ENCODE peak calls at places on chromosomes 5 and 9, in ten cellular contexts. H is amniotic stem cell, V is non-pigmented ciliary epithelial cell, J is NCI-H2081 treated with DMSO at 0.1 percent for 48 hours, C is GDM1, E is cardiac fibroblast, U is Panc1, R is GM10248, Z is HFF-Myc, O is hypothalamus. G is an unnamed sample.

GRCh38 chr5:2148312-2149195 is 265.8 kb upstream of the IRX4 start:
- DNase-seq in H (no peak), V (no peak), J (no peak), C (no peak), E (no peak), U (no peak), R (no peak), Z (no peak), O (no peak), G (no peak)

GRCh38 chr5:83562207-83562606 is 90.7 kb downstream of the VCAN start:
- DNase-seq in H (no peak), V (no peak), J (no peak), C (no peak), E (no peak), U (no peak), R (no peak), Z (no peak), O (no peak), G (no peak)

GRCh38 chr5:137015540-137016116 is 483.5 kb downstream of the SPOCK1 start:
- DNase-seq in H (no peak), V (no peak), J (no peak), C (no peak), E (no peak), U (no peak), R (no peak), Z (no peak), O (no peak), G (no peak)

GRCh38 chr5:65811004-65811403 is 89.0 kb downstream of the NLN start:
- DNase-seq in H (no peak), V (no peak), J (no peak), C (no peak), E (peak), U (no peak), R (no peak), Z (no peak), O (no peak), G (peak)

GRCh38 chr5:129118405-129118804 is 23.9 kb downstream of the ISOC1 start:
- DNase-seq in H (no peak), V (no peak), J (no peak), C (no peak), E (no peak), U (no peak), R (no peak), Z (no peak), O (no peak), G (no peak)

GRCh38 chr5:82405618-82406199 is 127.6 kb upstream of the RPS23 start:
- DNase-seq in H (peak), V (peak), J (no peak), C (no peak), E (peak), U (no peak), R (no peak), Z (no peak), O (no peak), G (peak)

GRCh38 chr5:173909205-173909604 is 21.1 kb downstream of the CPEB4 start:
- DNase-seq in H (no peak), V (no peak), J (no peak), C (no peak), E (no peak), U (no peak), R (no peak), Z (no peak), O (no peak), G (no peak)

GRCh38 chr5:125059255-125060050 is 313.0 kb upstream of the ZNF608 start:
- DNase-seq in H (no peak), V (no peak), J (no peak), C (no peak), E (no peak), U (no peak), R (no peak), Z (no peak), O (no peak), G (peak)

GRCh38 chr5:146962801-146963355 is 84.3 kb upstream of the PPP2R2B start:
- DNase-seq in H (no peak), V (peak), J (no peak), C (no peak), E (peak), U (no peak), R (no peak), Z (no peak), O (no peak), G (peak)

GRCh38 chr9:120100595-120100994 is 479.4 kb downstream of the CDK5RAP2 start:
- DNase-seq in H (no peak), V (no peak), J (no peak), C (no peak), E (no peak), U (no peak), R (no peak), Z (no peak), O (no peak), G (no peak)

GRCh38 chr5:127586371-127586770 is 62.5 kb upstream of the CTXN3 start:
- DNase-seq in H (no peak), V (no peak), J (no peak), C (no peak), E (peak), U (no peak), R (peak), Z (no peak), O (no peak), G (no peak)

GRCh38 chr9:25678147-25678666 is at the start of gene TUSC1:
- DNase-seq in H (peak), V (peak), J (peak), C (no peak), E (peak), U (no peak), R (peak), Z (peak), O (peak), G (peak)

GRCh38 chr5:173324115-173325001 is 3.9 kb downstream of the STC2 start:
- DNase-seq in H (no peak), V (no peak), J (no peak), C (no peak), E (peak), U (no peak), R (no peak), Z (peak), O (peak), G (peak)

GRCh38 chr5:99773290-99773689 is 761.9 kb upstream of the FAM174A start:
- DNase-seq in H (no peak), V (no peak), J (no peak), C (no peak), E (no peak), U (no peak), R (no peak), Z (no peak), O (no peak), G (no peak)

GRCh38 chr9:88753691-88754367 is 218.9 kb downstream of the NXNL2 start:
- DNase-seq in H (no peak), V (no peak), J (no peak), C (no peak), E (no peak), U (no peak), R (no peak), Z (peak), O (no peak), G (peak)

GRCh38 chr5:763998-764781 is 20.3 kb downstream of the ZDHHC11B start:
- DNase-seq in H (no peak), V (no peak), J (no peak), C (no peak), E (no peak), U (no peak), R (no peak), Z (no peak), O (no peak), G (no peak)

GRCh38 chr9:99873531-99873930 is 32.9 kb upstream of the STX17 start:
- DNase-seq in H (peak), V (peak), J (no peak), C (no peak), E (no peak), U (no peak), R (no peak), Z (peak), O (no peak), G (peak)

GRCh38 chr9:120284796-120285195 is 295.2 kb downstream of the CDK5RAP2 start:
- DNase-seq in H (no peak), V (no peak), J (no peak), C (no peak), E (no peak), U (no peak), R (no peak), Z (no peak), O (no peak), G (no peak)

GRCh38 chr9:110141118-110141797 is 66.7 kb downstream of the C9orf152 start:
- DNase-seq in H (peak), V (peak), J (no peak), C (no peak), E (peak), U (no peak), R (no peak), Z (peak), O (no peak), G (peak)

GRCh38 chr5:28505121-28505520 is 1466.7 kb upstream of the CDH9 start:
- DNase-seq in H (no peak), V (no peak), J (no peak), C (no peak), E (no peak), U (no peak), R (no peak), Z (no peak), O (no peak), G (no peak)

GRCh38 chr5:150295172-150295611 is 5.6 kb upstream of the CAMK2A start:
- DNase-seq in H (no peak), V (no peak), J (no peak), C (no peak), E (peak), U (no peak), R (no peak), Z (no peak), O (no peak), G (peak)

GRCh38 chr9:65426231-65426630 is 141.2 kb upstream of the FOXD4L5 start:
- DNase-seq in H (no peak), V (no peak), J (no peak), C (no peak), E (no peak), U (no peak), R (no peak), Z (no peak), O (no peak), G (no peak)

GRCh38 chr9:33329117-33329563 is 38.8 kb downstream of the NFX1 start:
- DNase-seq in H (peak), V (no peak), J (no peak), C (no peak), E (peak), U (peak), R (no peak), Z (peak), O (no peak), G (peak)

GRCh38 chr5:42784132-42784531 is 27.5 kb downstream of the CCDC152 start:
- DNase-seq in H (no peak), V (no peak), J (no peak), C (no peak), E (no peak), U (no peak), R (no peak), Z (no peak), O (no peak), G (no peak)

GRCh38 chr9:74645007-74645639 is 148.0 kb downstream of the RORB start:
- DNase-seq in H (peak), V (no peak), J (no peak), C (no peak), E (peak), U (peak), R (peak), Z (peak), O (no peak), G (peak)

GRCh38 chr9:91426123-91426745 is 2.6 kb upstream of the NFIL3 start:
- DNase-seq in H (no peak), V (no peak), J (no peak), C (peak), E (peak), U (no peak), R (peak), Z (no peak), O (no peak), G (peak)

GRCh38 chr5:137688248-137688840 is 47.5 kb downstream of the KLHL3 start:
- DNase-seq in H (no peak), V (no peak), J (no peak), C (no peak), E (no peak), U (no peak), R (no peak), Z (no peak), O (no peak), G (no peak)

GRCh38 chr5:131328536-131329186 is 64.8 kb downstream of the CDC42SE2 start:
- DNase-seq in H (no peak), V (peak), J (no peak), C (no peak), E (peak), U (peak), R (no peak), Z (peak), O (no peak), G (peak)

GRCh38 chr9:124506931-124507879 is at the start of gene NR5A1:
- DNase-seq in H (no peak), V (no peak), J (no peak), C (no peak), E (no peak), U (no peak), R (no peak), Z (no peak), O (no peak), G (no peak)

GRCh38 chr5:111997308-111998159 is 240.5 kb upstream of the NREP start:
- DNase-seq in H (peak), V (peak), J (no peak), C (no peak), E (peak), U (peak), R (no peak), Z (peak), O (no peak), G (peak)

GRCh38 chr5:100827481-100827889 is 75.6 kb downstream of the ST8SIA4 start:
- DNase-seq in H (no peak), V (no peak), J (no peak), C (no peak), E (no peak), U (peak), R (no peak), Z (no peak), O (no peak), G (peak)